ENCODE peak calls at places on chromosomes 11 and 22, in ten cellular contexts. E is tibial nerve, P is spleen, O is hepatocyte, A is A549, X is choroid plexus epithelial cell, W is cardiac muscle cell, N is kidney epithelial cell, T is BE2C, M is B cell. L is an unnamed sample.
A peak's percentile ranks its signal among the peaks of the same experiment; 100 is the strongest.

GRCh38 chr11:69642913-69643632 is 2.1 kb downstream of the CCND1 start:
- DNase-seq in E (peak; percentile 57), P (peak; percentile 96), O (peak; percentile 92), A (peak; percentile 80), X (peak; percentile 88), W (peak; percentile 90), N (no peak), T (peak; percentile 89), M (peak; percentile 94), L (peak; percentile 78)

GRCh38 chr11:57641426-57641825 is 8.3 kb downstream of the YPEL4 start:
- DNase-seq in E (no peak), P (no peak), O (peak; percentile 73), A (peak; percentile 74), X (peak; percentile 87), W (peak; percentile 53), N (no peak), T (no peak), M (peak; percentile 45), L (peak; percentile 77)

GRCh38 chr11:63564785-63565350 is 1.7 kb upstream of the PLAAT2 start:
- DNase-seq in E (no peak), P (no peak), O (peak; percentile 80), A (peak; percentile 82), X (no peak), W (no peak), N (no peak), T (no peak), M (no peak), L (no peak)

GRCh38 chr22:32823024-32823730 is 21.7 kb downstream of the TIMP3 start:
- DNase-seq in E (no peak), P (no peak), O (peak; percentile 76), A (peak; percentile 64), X (peak; percentile 73), W (peak; percentile 66), N (no peak), T (peak; percentile 54), M (no peak), L (peak; percentile 59)

GRCh38 chr11:72671144-72672099 is 2.8 kb downstream of the PDE2A start:
- DNase-seq in E (no peak), P (no peak), O (no peak), A (no peak), X (no peak), W (no peak), N (no peak), T (peak; percentile 87), M (no peak), L (no peak)

GRCh38 chr11:67371549-67372231 is 1.7 kb downstream of the CLCF1 start:
- DNase-seq in E (no peak), P (peak; percentile 83), O (peak; percentile 77), A (peak; percentile 74), X (peak; percentile 62), W (peak; percentile 47), N (no peak), T (no peak), M (peak; percentile 70), L (peak; percentile 60)

GRCh38 chr11:44777537-44778199 is 50.9 kb downstream of the TSPAN18 start:
- DNase-seq in E (no peak), P (peak; percentile 31), O (no peak), A (no peak), X (no peak), W (no peak), N (no peak), T (no peak), M (no peak), L (no peak)

GRCh38 chr11:86488553-86488952 is 113.9 kb downstream of the CCDC81 start:
- DNase-seq in E (no peak), P (no peak), O (no peak), A (no peak), X (no peak), W (no peak), N (no peak), T (no peak), M (no peak), L (no peak)

GRCh38 chr11:102225689-102226562 is 91.4 kb upstream of the BIRC3 start:
- DNase-seq in E (no peak), P (no peak), O (peak; percentile 19), A (no peak), X (peak; percentile 96), W (no peak), N (peak; percentile 87), T (no peak), M (no peak), L (peak; percentile 85)

GRCh38 chr22:49566693-49567092 is 261.0 kb downstream of the BRD1 start:
- DNase-seq in E (peak; percentile 1), P (peak; percentile 47), O (no peak), A (no peak), X (no peak), W (no peak), N (no peak), T (no peak), M (no peak), L (no peak)

GRCh38 chr11:72969894-72970335 is 155.7 kb downstream of the ATG16L2 start:
- DNase-seq in E (no peak), P (no peak), O (no peak), A (no peak), X (peak; percentile 81), W (no peak), N (peak; percentile 14), T (no peak), M (no peak), L (peak; percentile 78)

GRCh38 chr11:34619062-34619516 is 1.8 kb upstream of the EHF start:
- DNase-seq in E (no peak), P (no peak), O (no peak), A (no peak), X (no peak), W (no peak), N (no peak), T (no peak), M (no peak), L (no peak)

GRCh38 chr22:47201186-47201995 is 438.9 kb downstream of the TBC1D22A start:
- DNase-seq in E (peak; percentile 5), P (peak; percentile 66), O (no peak), A (no peak), X (no peak), W (no peak), N (no peak), T (no peak), M (no peak), L (no peak)

GRCh38 chr22:35053060-35053835 is 12.7 kb upstream of the ISX start:
- DNase-seq in E (no peak), P (no peak), O (no peak), A (no peak), X (no peak), W (no peak), N (no peak), T (no peak), M (no peak), L (no peak)

GRCh38 chr11:32154275-32154674 is 63.4 kb downstream of the RCN1 start:
- DNase-seq in E (no peak), P (no peak), O (no peak), A (peak; percentile 18), X (peak; percentile 77), W (no peak), N (no peak), T (no peak), M (no peak), L (peak; percentile 16)
- TF ChIP-seq CTCF in E (no peak), P (no peak), O (peak; percentile 6), A (no peak), X (peak; percentile 62), W (peak; percentile 31), N (no peak), T (no peak), M (no peak), L (no peak)

GRCh38 chr22:23552573-23552972 is 27.5 kb downstream of the IGLL1 start:
- DNase-seq in E (no peak), P (no peak), O (no peak), A (no peak), X (no peak), W (no peak), N (no peak), T (no peak), M (no peak), L (no peak)
- TF ChIP-seq CTCF in E (no peak), P (no peak), O (no peak), A (no peak), X (no peak), W (no peak), N (no peak), T (no peak), M (peak; percentile 7), L (no peak)

GRCh38 chr11:125341676-125342075 is 154.4 kb downstream of the FEZ1 start:
- DNase-seq in E (no peak), P (peak; percentile 56), O (no peak), A (no peak), X (no peak), W (no peak), N (no peak), T (no peak), M (no peak), L (no peak)
- TF ChIP-seq CTCF in E (no peak), P (no peak), O (no peak), A (no peak), X (no peak), W (no peak), N (no peak), T (no peak), M (no peak), L (no peak)

GRCh38 chr22:30865656-30866055 is 102.9 kb downstream of the MORC2 start:
- DNase-seq in E (no peak), P (peak; percentile 42), O (no peak), A (no peak), X (no peak), W (no peak), N (no peak), T (no peak), M (no peak), L (no peak)

GRCh38 chr22:30868663-30869385 is 99.8 kb downstream of the MORC2 start:
- DNase-seq in E (no peak), P (no peak), O (peak; percentile 2), A (no peak), X (peak; percentile 53), W (no peak), N (no peak), T (no peak), M (no peak), L (no peak)

GRCh38 chr22:30866216-30866615 is 102.4 kb downstream of the MORC2 start:
- DNase-seq in E (no peak), P (no peak), O (no peak), A (no peak), X (no peak), W (no peak), N (no peak), T (no peak), M (no peak), L (no peak)

GRCh38 chr22:30867746-30868662 is 100.6 kb downstream of the MORC2 start:
- DNase-seq in E (no peak), P (peak; percentile 43), O (peak; percentile 2), A (no peak), X (no peak), W (no peak), N (no peak), T (no peak), M (no peak), L (no peak)

DNA sequence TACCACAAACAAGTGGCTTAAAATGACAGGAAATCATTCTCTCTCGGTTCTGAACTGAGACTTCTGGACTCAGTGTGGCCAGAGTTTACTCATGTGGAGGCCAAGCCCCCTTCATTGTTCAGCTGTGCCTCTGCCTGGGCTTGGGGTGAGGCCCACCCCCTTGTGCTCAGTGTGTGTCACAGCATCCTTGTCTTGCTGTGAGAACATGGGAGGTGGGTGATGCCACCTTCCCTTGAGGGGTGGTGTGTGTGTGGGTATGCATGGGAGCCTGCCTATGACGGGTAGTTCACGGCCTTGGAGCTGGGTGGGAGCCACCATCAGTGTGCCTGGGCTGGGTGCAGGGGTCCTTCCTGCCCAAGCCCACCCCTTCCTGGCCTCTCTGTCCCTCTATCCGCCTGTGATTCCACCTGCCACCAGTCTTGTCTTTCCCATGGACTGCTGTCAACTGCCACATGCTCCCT is 101.7 kb downstream of the MORC2 start:
- DNase-seq in E (no peak), P (no peak), O (peak; percentile 3), A (peak; percentile 22), X (no peak), W (no peak), N (no peak), T (no peak), M (no peak), L (no peak)
- TF ChIP-seq CTCF in E (no peak), P (no peak), O (no peak), A (no peak), X (peak; percentile 23), W (no peak), N (no peak), T (no peak), M (no peak), L (no peak)

L was measured in fibroblast of the aortic adventitia.